ENCODE peak calls at places on chromosomes 11 and 22, in six cellular contexts. One of them, this sample, is unnamed.

GRCh38 chr11:117931971-117932370 is 2.8 kb upstream of the TMPRSS13 start:
- DNase-seq in choroid plexus epithelial cell: peak
- DNase-seq in fibroblast of mammary gland: no peak
- DNase-seq in left lung: peak
- DNase-seq in pancreas: no peak
- DNase-seq in fibroblast of villous mesenchyme: no peak
- DNase-seq in this sample: no peak

GRCh38 chr11:46315783-46316563 is 31.3 kb upstream of the DGKZ start:
- DNase-seq in fibroblast of mammary gland: no peak
- DNase-seq in choroid plexus epithelial cell: no peak
- DNase-seq in pancreas: peak
- DNase-seq in left lung: no peak
- DNase-seq in fibroblast of villous mesenchyme: no peak
- DNase-seq in this sample: no peak

GRCh38 chr22:35380013-35380412 is 883 bp upstream of the HMOX1 start:
- DNase-seq in fibroblast of villous mesenchyme: no peak
- DNase-seq in choroid plexus epithelial cell: no peak
- DNase-seq in left lung: no peak
- DNase-seq in fibroblast of mammary gland: peak
- DNase-seq in pancreas: no peak
- DNase-seq in this sample: no peak

GRCh38 chr11:12539570-12539969 is 134.7 kb upstream of the TEAD1 start:
- DNase-seq in fibroblast of mammary gland: peak
- DNase-seq in pancreas: no peak
- DNase-seq in left lung: no peak
- DNase-seq in fibroblast of villous mesenchyme: peak
- DNase-seq in choroid plexus epithelial cell: peak
- DNase-seq in this sample: no peak

GRCh38 chr22:41280065-41280464 is 5.9 kb downstream of the RANGAP1 start:
- DNase-seq in pancreas: no peak
- DNase-seq in left lung: no peak
- DNase-seq in choroid plexus epithelial cell: no peak
- DNase-seq in fibroblast of villous mesenchyme: no peak
- DNase-seq in fibroblast of mammary gland: no peak
- DNase-seq in this sample: no peak

GRCh38 chr11:35781342-35782171 is 119.0 kb downstream of the TRIM44 start:
- DNase-seq in left lung: no peak
- DNase-seq in fibroblast of mammary gland: peak
- DNase-seq in choroid plexus epithelial cell: peak
- DNase-seq in fibroblast of villous mesenchyme: peak
- DNase-seq in pancreas: no peak
- DNase-seq in this sample: no peak

GRCh38 chr11:9075441-9076000 is 15.9 kb downstream of the SCUBE2 start:
- DNase-seq in pancreas: no peak
- DNase-seq in fibroblast of mammary gland: no peak
- DNase-seq in left lung: no peak
- DNase-seq in fibroblast of villous mesenchyme: no peak
- DNase-seq in choroid plexus epithelial cell: no peak
- DNase-seq in this sample: no peak

GRCh38 chr11:124763156-124763947 is 1.3 kb upstream of the ESAM start:
- DNase-seq in choroid plexus epithelial cell: peak
- DNase-seq in fibroblast of mammary gland: peak
- DNase-seq in pancreas: peak
- DNase-seq in fibroblast of villous mesenchyme: peak
- DNase-seq in left lung: peak
- DNase-seq in this sample: peak

GRCh38 chr22:32785636-32786418 is 15.7 kb upstream of the TIMP3 start:
- DNase-seq in fibroblast of villous mesenchyme: no peak
- DNase-seq in fibroblast of mammary gland: no peak
- DNase-seq in choroid plexus epithelial cell: no peak
- DNase-seq in pancreas: no peak
- DNase-seq in left lung: no peak
- DNase-seq in this sample: no peak

GRCh38 chr11:130212431-130212961 is 52.9 kb downstream of the ST14 start:
- DNase-seq in pancreas: no peak
- DNase-seq in fibroblast of mammary gland: no peak
- DNase-seq in left lung: peak
- DNase-seq in fibroblast of villous mesenchyme: no peak
- DNase-seq in choroid plexus epithelial cell: no peak
- DNase-seq in this sample: peak

GRCh38 chr11:45993438-45994064 is 71.1 kb downstream of the LARGE2 start:
- DNase-seq in fibroblast of villous mesenchyme: peak
- DNase-seq in choroid plexus epithelial cell: peak
- DNase-seq in fibroblast of mammary gland: peak
- DNase-seq in pancreas: no peak
- DNase-seq in left lung: no peak
- DNase-seq in this sample: no peak

GRCh38 chr11:66012946-66013761 is 1.3 kb downstream of the CST6 start:
- DNase-seq in fibroblast of villous mesenchyme: no peak
- DNase-seq in choroid plexus epithelial cell: no peak
- DNase-seq in fibroblast of mammary gland: no peak
- DNase-seq in pancreas: no peak
- DNase-seq in left lung: peak
- DNase-seq in this sample: no peak

GRCh38 chr22:16866167-16866566 is 41.0 kb upstream of the XKR3 start:
- DNase-seq in choroid plexus epithelial cell: no peak
- DNase-seq in fibroblast of mammary gland: peak
- DNase-seq in left lung: no peak
- DNase-seq in fibroblast of villous mesenchyme: no peak
- DNase-seq in pancreas: no peak
- DNase-seq in this sample: no peak

GRCh38 chr11:92269021-92269420 is 44.4 kb downstream of the FAT3 start:
- DNase-seq in choroid plexus epithelial cell: peak
- DNase-seq in pancreas: no peak
- DNase-seq in left lung: no peak
- DNase-seq in fibroblast of mammary gland: peak
- DNase-seq in fibroblast of villous mesenchyme: peak
- DNase-seq in this sample: no peak

GRCh38 chr11:112017538-112017937 is 7.7 kb upstream of the DLAT start:
- DNase-seq in fibroblast of mammary gland: peak
- DNase-seq in left lung: no peak
- DNase-seq in choroid plexus epithelial cell: peak
- DNase-seq in pancreas: peak
- DNase-seq in fibroblast of villous mesenchyme: peak
- DNase-seq in this sample: no peak

GRCh38 chr11:73157141-73158010 is 15.3 kb upstream of the FCHSD2 start:
- DNase-seq in fibroblast of mammary gland: peak
- DNase-seq in fibroblast of villous mesenchyme: peak
- DNase-seq in choroid plexus epithelial cell: peak
- DNase-seq in left lung: peak
- DNase-seq in pancreas: no peak
- DNase-seq in this sample: no peak

GRCh38 chr22:47395481-47395880 is 633.0 kb downstream of the TBC1D22A start:
- DNase-seq in fibroblast of mammary gland: no peak
- DNase-seq in fibroblast of villous mesenchyme: no peak
- DNase-seq in left lung: no peak
- DNase-seq in pancreas: no peak
- DNase-seq in choroid plexus epithelial cell: peak
- DNase-seq in this sample: no peak

GRCh38 chr11:65653229-65654225 is 9.2 kb downstream of the RELA start:
- DNase-seq in pancreas: no peak
- DNase-seq in fibroblast of villous mesenchyme: peak
- DNase-seq in left lung: peak
- DNase-seq in fibroblast of mammary gland: no peak
- DNase-seq in choroid plexus epithelial cell: no peak
- DNase-seq in this sample: no peak

GRCh38 chr11:119699227-119699626 is 29.8 kb downstream of the NECTIN1 start:
- DNase-seq in choroid plexus epithelial cell: no peak
- DNase-seq in pancreas: peak
- DNase-seq in fibroblast of mammary gland: peak
- DNase-seq in left lung: peak
- DNase-seq in fibroblast of villous mesenchyme: peak
- DNase-seq in this sample: peak

GRCh38 chr11:27228232-27228631 is 134.8 kb downstream of the CCDC34 start:
- DNase-seq in fibroblast of mammary gland: no peak
- DNase-seq in pancreas: no peak
- DNase-seq in choroid plexus epithelial cell: no peak
- DNase-seq in left lung: no peak
- DNase-seq in fibroblast of villous mesenchyme: no peak
- DNase-seq in this sample: no peak

GRCh38 chr11:46330887-46331652 is 16.2 kb upstream of the DGKZ start:
- DNase-seq in choroid plexus epithelial cell: no peak
- DNase-seq in fibroblast of villous mesenchyme: peak
- DNase-seq in fibroblast of mammary gland: no peak
- DNase-seq in pancreas: no peak
- DNase-seq in left lung: no peak
- DNase-seq in this sample: no peak

GRCh38 chr11:77213589-77214428 is 85.8 kb downstream of the MYO7A start:
- DNase-seq in fibroblast of villous mesenchyme: no peak
- DNase-seq in left lung: no peak
- DNase-seq in pancreas: no peak
- DNase-seq in fibroblast of mammary gland: no peak
- DNase-seq in choroid plexus epithelial cell: no peak
- DNase-seq in this sample: peak

GRCh38 chr11:47268448-47269001 is 1.4 kb upstream of the MADD start:
- DNase-seq in fibroblast of villous mesenchyme: no peak
- DNase-seq in choroid plexus epithelial cell: no peak
- DNase-seq in left lung: no peak
- DNase-seq in fibroblast of mammary gland: no peak
- DNase-seq in pancreas: no peak
- DNase-seq in this sample: no peak

GRCh38 chr22:19821523-19822300 is 33.0 kb downstream of the GNB1L start:
- DNase-seq in choroid plexus epithelial cell: no peak
- DNase-seq in pancreas: peak
- DNase-seq in fibroblast of villous mesenchyme: no peak
- DNase-seq in fibroblast of mammary gland: no peak
- DNase-seq in left lung: peak
- DNase-seq in this sample: no peak

GRCh38 chr11:64562723-64563351 is 28.2 kb upstream of the SLC22A12 start:
- DNase-seq in left lung: peak
- DNase-seq in pancreas: no peak
- DNase-seq in fibroblast of villous mesenchyme: no peak
- DNase-seq in choroid plexus epithelial cell: no peak
- DNase-seq in fibroblast of mammary gland: no peak
- DNase-seq in this sample: no peak

GRCh38 chr22:30041881-30042280 is 38.4 kb upstream of the HORMAD2 start:
- DNase-seq in fibroblast of mammary gland: no peak
- DNase-seq in fibroblast of villous mesenchyme: no peak
- DNase-seq in choroid plexus epithelial cell: no peak
- DNase-seq in left lung: no peak
- DNase-seq in pancreas: no peak
- DNase-seq in this sample: no peak

GRCh38 chr11:12411806-12412727 is 34.7 kb downstream of the PARVA start:
- DNase-seq in fibroblast of mammary gland: peak
- DNase-seq in choroid plexus epithelial cell: peak
- DNase-seq in fibroblast of villous mesenchyme: peak
- DNase-seq in pancreas: no peak
- DNase-seq in left lung: no peak
- DNase-seq in this sample: peak

GRCh38 chr11:128956401-128957203 is 13.9 kb upstream of the TP53AIP1 start:
- DNase-seq in left lung: no peak
- DNase-seq in fibroblast of mammary gland: peak
- DNase-seq in fibroblast of villous mesenchyme: peak
- DNase-seq in pancreas: peak
- DNase-seq in choroid plexus epithelial cell: peak
- DNase-seq in this sample: peak

DNA sequence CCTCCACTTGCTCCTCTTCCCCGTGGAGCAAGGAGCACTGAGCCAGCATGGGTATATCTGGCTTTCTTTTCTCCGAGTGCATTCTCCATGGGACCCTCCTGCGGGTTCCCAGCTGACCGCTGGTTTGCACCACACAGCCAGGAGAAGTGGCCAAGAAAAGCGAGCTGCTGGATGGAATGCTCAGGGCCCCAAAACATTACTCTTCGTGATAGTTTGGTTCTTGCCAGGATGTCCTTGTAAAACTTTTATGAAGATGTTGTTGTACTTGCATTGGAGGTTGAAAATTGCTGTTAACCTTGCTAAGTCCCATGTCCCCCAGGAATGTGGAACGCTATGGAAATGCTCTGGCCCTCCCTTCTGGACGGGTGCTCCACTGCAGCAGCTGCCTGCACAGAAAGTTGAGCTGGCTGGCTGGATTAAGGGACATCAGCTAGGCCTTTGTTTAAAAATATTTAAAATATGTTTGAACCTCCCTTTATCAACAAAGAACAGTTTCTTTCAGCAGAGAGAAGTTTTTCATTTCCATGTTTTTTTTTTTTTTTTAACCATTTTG is 68.7 kb downstream of the ZNRF3 start:
- DNase-seq in fibroblast of villous mesenchyme: peak
- DNase-seq in pancreas: no peak
- DNase-seq in choroid plexus epithelial cell: peak
- DNase-seq in left lung: no peak
- DNase-seq in fibroblast of mammary gland: peak
- DNase-seq in this sample: peak
- TF ChIP-seq CTCF in fibroblast of villous mesenchyme: peak
- TF ChIP-seq CTCF in pancreas: no peak
- TF ChIP-seq CTCF in choroid plexus epithelial cell: peak
- TF ChIP-seq CTCF in left lung: no peak
- TF ChIP-seq CTCF in fibroblast of mammary gland: peak
- TF ChIP-seq CTCF in this sample: peak

GRCh38 chr22:23764931-23765881 is 2.4 kb downstream of the C22orf15 start:
- DNase-seq in pancreas: no peak
- DNase-seq in left lung: no peak
- DNase-seq in fibroblast of villous mesenchyme: no peak
- DNase-seq in choroid plexus epithelial cell: no peak
- DNase-seq in fibroblast of mammary gland: no peak
- DNase-seq in this sample: no peak
- H3K4me3 ChIP-seq in pancreas: no peak
- H3K4me3 ChIP-seq in left lung: no peak
- H3K4me3 ChIP-seq in fibroblast of villous mesenchyme: no peak
- H3K4me3 ChIP-seq in choroid plexus epithelial cell: no peak
- H3K4me3 ChIP-seq in fibroblast of mammary gland: no peak
- H3K4me3 ChIP-seq in this sample: no peak

DNA sequence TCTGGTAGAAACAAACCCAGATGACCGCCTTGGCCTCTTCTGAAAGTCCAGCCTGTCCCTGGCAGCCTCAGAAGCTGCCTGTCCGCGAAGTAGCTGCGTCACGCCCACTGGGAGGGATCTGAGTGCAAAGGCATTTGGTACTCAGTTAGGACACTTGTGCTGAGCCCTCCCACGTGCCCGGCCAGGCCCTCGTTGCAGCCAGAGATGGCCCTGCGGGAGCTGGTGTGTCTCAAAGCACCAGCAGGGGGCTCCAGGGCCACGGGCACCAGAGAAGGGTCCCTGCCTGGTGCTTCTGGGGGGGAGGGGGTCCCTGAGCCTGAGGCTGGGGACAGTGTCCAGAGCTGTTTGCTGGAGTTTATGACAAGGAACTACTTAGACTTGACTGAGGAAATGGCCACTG is 5.8 kb downstream of the SELENOO start:
- DNase-seq in pancreas: no peak
- DNase-seq in fibroblast of mammary gland: peak
- DNase-seq in choroid plexus epithelial cell: peak
- DNase-seq in fibroblast of villous mesenchyme: peak
- DNase-seq in left lung: peak
- DNase-seq in this sample: peak
- TF ChIP-seq CTCF in pancreas: peak
- TF ChIP-seq CTCF in fibroblast of mammary gland: peak
- TF ChIP-seq CTCF in choroid plexus epithelial cell: peak
- TF ChIP-seq CTCF in fibroblast of villous mesenchyme: peak
- TF ChIP-seq CTCF in left lung: peak
- TF ChIP-seq CTCF in this sample: peak

DNA sequence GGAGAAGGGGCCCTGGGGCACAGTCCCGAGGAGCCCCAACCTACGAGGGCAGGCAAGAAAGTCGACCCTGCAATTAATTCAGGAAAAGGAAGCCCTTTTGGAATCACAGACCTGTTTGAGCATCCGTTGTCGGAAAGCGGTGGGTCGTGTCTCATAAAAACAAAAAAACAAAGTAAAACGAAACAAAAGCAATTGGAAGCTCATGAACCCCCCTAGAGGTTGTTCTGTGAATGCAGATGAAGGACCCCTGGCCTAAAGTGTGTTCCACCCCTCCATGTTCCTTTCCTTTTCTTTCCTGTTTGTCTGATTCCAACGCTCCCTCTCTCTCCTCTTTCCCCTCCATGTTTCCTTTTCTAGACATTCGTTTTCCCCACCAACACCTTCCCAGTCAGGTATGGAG is 203.7 kb downstream of the GRIK4 start:
- DNase-seq in choroid plexus epithelial cell: peak
- DNase-seq in fibroblast of mammary gland: peak
- DNase-seq in left lung: no peak
- DNase-seq in pancreas: no peak
- DNase-seq in fibroblast of villous mesenchyme: peak
- DNase-seq in this sample: no peak
- H3K4me3 ChIP-seq in choroid plexus epithelial cell: peak
- H3K4me3 ChIP-seq in fibroblast of mammary gland: no peak
- H3K4me3 ChIP-seq in left lung: no peak
- H3K4me3 ChIP-seq in pancreas: no peak
- H3K4me3 ChIP-seq in fibroblast of villous mesenchyme: peak
- H3K4me3 ChIP-seq in this sample: no peak

This sample was measured in WERI-Rb-1.